ENCODE peak calls at places on chromosomes 4 and X, in seven cellular contexts. One of them, this sample, is unnamed.

GRCh38 chrX:67780694-67781109 is 236.9 kb downstream of the AR start:
- DNase-seq in uterus: peak; percentile 75
- DNase-seq in cardiac muscle cell: peak; percentile 97
- DNase-seq in mammary epithelial cell: peak; percentile 9
- DNase-seq in endothelial cell: no peak
- DNase-seq in tibial nerve: peak; percentile 41
- DNase-seq in glutamatergic neuron: no peak
- DNase-seq in this sample: no peak

GRCh38 chrX:133586443-133586842 is 171.2 kb upstream of the GPC4 start:
- DNase-seq in endothelial cell: no peak
- DNase-seq in glutamatergic neuron: no peak
- DNase-seq in tibial nerve: no peak
- DNase-seq in cardiac muscle cell: no peak
- DNase-seq in uterus: no peak
- DNase-seq in mammary epithelial cell: no peak
- DNase-seq in this sample: no peak

GRCh38 chr4:138898282-138898681 is 117.3 kb upstream of the NOCT start:
- DNase-seq in glutamatergic neuron: no peak
- DNase-seq in endothelial cell: no peak
- DNase-seq in mammary epithelial cell: no peak
- DNase-seq in tibial nerve: no peak
- DNase-seq in cardiac muscle cell: peak; percentile 52
- DNase-seq in uterus: no peak
- DNase-seq in this sample: no peak

GRCh38 chr4:6834867-6835266 is 52.3 kb downstream of the KIAA0232 start:
- DNase-seq in uterus: no peak
- DNase-seq in cardiac muscle cell: no peak
- DNase-seq in glutamatergic neuron: no peak
- DNase-seq in endothelial cell: no peak
- DNase-seq in mammary epithelial cell: peak; percentile 64
- DNase-seq in tibial nerve: no peak
- DNase-seq in this sample: no peak

GRCh38 chr4:145938618-145939177 is at the start of gene ZNF827:
- DNase-seq in uterus: peak; percentile 59
- DNase-seq in endothelial cell: peak; percentile 63
- DNase-seq in mammary epithelial cell: peak; percentile 78
- DNase-seq in cardiac muscle cell: peak; percentile 85
- DNase-seq in tibial nerve: no peak
- DNase-seq in glutamatergic neuron: peak; percentile 74
- DNase-seq in this sample: peak; percentile 41

GRCh38 chr4:180827193-180827592 is 1416.0 kb upstream of the TENM3 start:
- DNase-seq in endothelial cell: no peak
- DNase-seq in mammary epithelial cell: no peak
- DNase-seq in tibial nerve: no peak
- DNase-seq in uterus: no peak
- DNase-seq in glutamatergic neuron: no peak
- DNase-seq in cardiac muscle cell: peak; percentile 28
- DNase-seq in this sample: no peak

GRCh38 chr4:169133932-169134331 is 123.9 kb upstream of the CBR4 start:
- DNase-seq in mammary epithelial cell: no peak
- DNase-seq in glutamatergic neuron: no peak
- DNase-seq in endothelial cell: no peak
- DNase-seq in cardiac muscle cell: no peak
- DNase-seq in uterus: no peak
- DNase-seq in tibial nerve: no peak
- DNase-seq in this sample: no peak

GRCh38 chr4:87005690-87006461 is 71.1 kb downstream of the AFF1 start:
- DNase-seq in uterus: no peak
- DNase-seq in endothelial cell: no peak
- DNase-seq in cardiac muscle cell: no peak
- DNase-seq in mammary epithelial cell: no peak
- DNase-seq in tibial nerve: no peak
- DNase-seq in glutamatergic neuron: no peak
- DNase-seq in this sample: no peak

GRCh38 chr4:122012735-122013134 is 60.9 kb upstream of the TRPC3 start:
- DNase-seq in mammary epithelial cell: no peak
- DNase-seq in endothelial cell: no peak
- DNase-seq in cardiac muscle cell: peak; percentile 58
- DNase-seq in glutamatergic neuron: no peak
- DNase-seq in tibial nerve: no peak
- DNase-seq in uterus: no peak
- DNase-seq in this sample: no peak

GRCh38 chr4:173025131-173025530 is 143.5 kb upstream of the GALNT7 start:
- DNase-seq in cardiac muscle cell: peak; percentile 83
- DNase-seq in uterus: peak; percentile 29
- DNase-seq in tibial nerve: no peak
- DNase-seq in glutamatergic neuron: peak; percentile 22
- DNase-seq in endothelial cell: peak; percentile 31
- DNase-seq in mammary epithelial cell: peak; percentile 58
- DNase-seq in this sample: no peak

GRCh38 chr4:165131247-165131832 is 18.7 kb upstream of the TMEM192 start:
- DNase-seq in mammary epithelial cell: peak; percentile 45
- DNase-seq in cardiac muscle cell: peak; percentile 71
- DNase-seq in endothelial cell: peak; percentile 87
- DNase-seq in tibial nerve: peak; percentile 41
- DNase-seq in glutamatergic neuron: peak; percentile 84
- DNase-seq in uterus: peak; percentile 41
- DNase-seq in this sample: peak; percentile 51

GRCh38 chrX:130878350-130879341 is 24.4 kb downstream of the ENOX2 start:
- DNase-seq in tibial nerve: no peak
- DNase-seq in cardiac muscle cell: peak; percentile 93
- DNase-seq in glutamatergic neuron: no peak
- DNase-seq in endothelial cell: no peak
- DNase-seq in mammary epithelial cell: peak; percentile 85
- DNase-seq in uterus: no peak
- DNase-seq in this sample: no peak

GRCh38 chr4:168830777-168831512 is 179.1 kb downstream of the CBR4 start:
- DNase-seq in glutamatergic neuron: no peak
- DNase-seq in mammary epithelial cell: no peak
- DNase-seq in tibial nerve: no peak
- DNase-seq in endothelial cell: no peak
- DNase-seq in uterus: no peak
- DNase-seq in cardiac muscle cell: no peak
- DNase-seq in this sample: no peak

GRCh38 chr4:48141048-48141447 is 7.0 kb upstream of the TXK start:
- DNase-seq in mammary epithelial cell: peak; percentile 20
- DNase-seq in endothelial cell: no peak
- DNase-seq in uterus: no peak
- DNase-seq in cardiac muscle cell: peak; percentile 63
- DNase-seq in glutamatergic neuron: no peak
- DNase-seq in tibial nerve: no peak
- DNase-seq in this sample: no peak

GRCh38 chr4:15778191-15778741 is at the start of gene CD38:
- DNase-seq in glutamatergic neuron: peak; percentile 38
- DNase-seq in endothelial cell: peak; percentile 24
- DNase-seq in cardiac muscle cell: peak; percentile 20
- DNase-seq in mammary epithelial cell: no peak
- DNase-seq in uterus: no peak
- DNase-seq in tibial nerve: no peak
- DNase-seq in this sample: peak; percentile 42

GRCh38 chrX:150363561-150364346 is 637 bp downstream of the MAMLD1 start:
- DNase-seq in uterus: peak; percentile 27
- DNase-seq in mammary epithelial cell: peak; percentile 45
- DNase-seq in cardiac muscle cell: peak; percentile 45
- DNase-seq in endothelial cell: peak; percentile 36
- DNase-seq in glutamatergic neuron: peak; percentile 31
- DNase-seq in tibial nerve: peak; percentile 13
- DNase-seq in this sample: peak; percentile 26

GRCh38 chr4:65971686-65972085 is 301.4 kb upstream of the EPHA5 start:
- DNase-seq in tibial nerve: no peak
- DNase-seq in cardiac muscle cell: no peak
- DNase-seq in endothelial cell: no peak
- DNase-seq in uterus: no peak
- DNase-seq in mammary epithelial cell: no peak
- DNase-seq in glutamatergic neuron: no peak
- DNase-seq in this sample: no peak

GRCh38 chrX:133749370-133749769 is 236.0 kb downstream of the GPC3 start:
- DNase-seq in mammary epithelial cell: no peak
- DNase-seq in glutamatergic neuron: no peak
- DNase-seq in uterus: no peak
- DNase-seq in endothelial cell: no peak
- DNase-seq in tibial nerve: no peak
- DNase-seq in cardiac muscle cell: no peak
- DNase-seq in this sample: no peak

GRCh38 chr4:173417833-173418232 is 18.9 kb upstream of the SCRG1 start:
- DNase-seq in tibial nerve: no peak
- DNase-seq in uterus: no peak
- DNase-seq in glutamatergic neuron: no peak
- DNase-seq in endothelial cell: no peak
- DNase-seq in cardiac muscle cell: no peak
- DNase-seq in mammary epithelial cell: no peak
- DNase-seq in this sample: no peak

GRCh38 chr4:66906314-66906713 is 639.0 kb downstream of the CENPC start:
- DNase-seq in tibial nerve: no peak
- DNase-seq in endothelial cell: no peak
- DNase-seq in cardiac muscle cell: no peak
- DNase-seq in glutamatergic neuron: no peak
- DNase-seq in uterus: no peak
- DNase-seq in mammary epithelial cell: no peak
- DNase-seq in this sample: no peak

DNA sequence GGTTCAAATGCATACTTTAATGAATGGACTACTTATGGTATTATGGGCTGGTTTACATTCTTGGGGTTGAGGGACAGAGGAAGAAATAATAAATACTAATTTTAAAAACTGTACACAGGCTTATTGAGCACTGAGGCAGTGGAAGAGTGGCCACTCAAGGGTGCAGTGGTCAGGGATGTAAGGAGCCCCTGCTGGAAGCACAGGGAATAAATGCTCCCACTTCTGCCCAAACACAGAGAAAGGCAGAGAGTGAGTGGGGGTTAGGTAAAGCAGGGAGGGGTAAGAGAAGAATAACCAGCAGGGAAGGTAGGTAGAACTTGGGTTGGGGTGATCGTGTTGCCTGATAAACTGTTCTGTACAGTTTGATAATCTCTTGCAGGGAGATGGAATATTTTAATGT is 60.0 kb downstream of the GAB1 start:
- DNase-seq in cardiac muscle cell: no peak
- DNase-seq in mammary epithelial cell: no peak
- DNase-seq in glutamatergic neuron: no peak
- DNase-seq in endothelial cell: no peak
- DNase-seq in uterus: no peak
- DNase-seq in tibial nerve: no peak
- DNase-seq in this sample: no peak
- TF ChIP-seq CTCF in cardiac muscle cell: peak; percentile 12
- TF ChIP-seq CTCF in mammary epithelial cell: peak; percentile 6
- TF ChIP-seq CTCF in glutamatergic neuron: no peak
- TF ChIP-seq CTCF in endothelial cell: no peak
- TF ChIP-seq CTCF in uterus: no peak
- TF ChIP-seq CTCF in tibial nerve: no peak
- TF ChIP-seq CTCF in this sample: no peak

GRCh38 chrX:95071052-95071451 is 1397.0 kb downstream of the FAM133A start:
- DNase-seq in cardiac muscle cell: peak; percentile 2
- DNase-seq in mammary epithelial cell: no peak
- DNase-seq in endothelial cell: no peak
- DNase-seq in uterus: no peak
- DNase-seq in glutamatergic neuron: no peak
- DNase-seq in tibial nerve: no peak
- DNase-seq in this sample: no peak
- TF ChIP-seq CTCF in cardiac muscle cell: peak; percentile 23
- TF ChIP-seq CTCF in mammary epithelial cell: peak; percentile 5
- TF ChIP-seq CTCF in endothelial cell: no peak
- TF ChIP-seq CTCF in uterus: no peak
- TF ChIP-seq CTCF in glutamatergic neuron: no peak
- TF ChIP-seq CTCF in tibial nerve: no peak
- TF ChIP-seq CTCF in this sample: no peak

GRCh38 chrX:23634181-23634580 is 33.1 kb upstream of the PRDX4 start:
- DNase-seq in endothelial cell: no peak
- DNase-seq in tibial nerve: no peak
- DNase-seq in uterus: no peak
- DNase-seq in cardiac muscle cell: no peak
- DNase-seq in glutamatergic neuron: no peak
- DNase-seq in mammary epithelial cell: peak; percentile 5
- DNase-seq in this sample: no peak
- TF ChIP-seq CTCF in endothelial cell: no peak
- TF ChIP-seq CTCF in tibial nerve: no peak
- TF ChIP-seq CTCF in uterus: no peak
- TF ChIP-seq CTCF in cardiac muscle cell: peak; percentile 7
- TF ChIP-seq CTCF in glutamatergic neuron: no peak
- TF ChIP-seq CTCF in mammary epithelial cell: no peak
- TF ChIP-seq CTCF in this sample: no peak

GRCh38 chr4:76982638-76983579 is 33.4 kb downstream of the SEPTIN11 start:
- DNase-seq in mammary epithelial cell: no peak
- DNase-seq in endothelial cell: no peak
- DNase-seq in cardiac muscle cell: peak; percentile 60
- DNase-seq in tibial nerve: no peak
- DNase-seq in glutamatergic neuron: no peak
- DNase-seq in uterus: no peak
- DNase-seq in this sample: no peak
- TF ChIP-seq CTCF in mammary epithelial cell: no peak
- TF ChIP-seq CTCF in endothelial cell: peak; percentile 42
- TF ChIP-seq CTCF in cardiac muscle cell: peak; percentile 24
- TF ChIP-seq CTCF in tibial nerve: no peak
- TF ChIP-seq CTCF in glutamatergic neuron: peak; percentile 19
- TF ChIP-seq CTCF in uterus: no peak
- TF ChIP-seq CTCF in this sample: no peak

GRCh38 chr4:111631157-111631999 is 513.9 kb upstream of the FAM241A start:
- DNase-seq in mammary epithelial cell: no peak
- DNase-seq in uterus: no peak
- DNase-seq in tibial nerve: no peak
- DNase-seq in glutamatergic neuron: no peak
- DNase-seq in cardiac muscle cell: peak; percentile 35
- DNase-seq in endothelial cell: no peak
- DNase-seq in this sample: no peak
- TF ChIP-seq CTCF in mammary epithelial cell: peak; percentile 62
- TF ChIP-seq CTCF in uterus: no peak
- TF ChIP-seq CTCF in tibial nerve: no peak
- TF ChIP-seq CTCF in glutamatergic neuron: peak; percentile 78
- TF ChIP-seq CTCF in cardiac muscle cell: peak; percentile 53
- TF ChIP-seq CTCF in endothelial cell: peak; percentile 74
- TF ChIP-seq CTCF in this sample: no peak

DNA sequence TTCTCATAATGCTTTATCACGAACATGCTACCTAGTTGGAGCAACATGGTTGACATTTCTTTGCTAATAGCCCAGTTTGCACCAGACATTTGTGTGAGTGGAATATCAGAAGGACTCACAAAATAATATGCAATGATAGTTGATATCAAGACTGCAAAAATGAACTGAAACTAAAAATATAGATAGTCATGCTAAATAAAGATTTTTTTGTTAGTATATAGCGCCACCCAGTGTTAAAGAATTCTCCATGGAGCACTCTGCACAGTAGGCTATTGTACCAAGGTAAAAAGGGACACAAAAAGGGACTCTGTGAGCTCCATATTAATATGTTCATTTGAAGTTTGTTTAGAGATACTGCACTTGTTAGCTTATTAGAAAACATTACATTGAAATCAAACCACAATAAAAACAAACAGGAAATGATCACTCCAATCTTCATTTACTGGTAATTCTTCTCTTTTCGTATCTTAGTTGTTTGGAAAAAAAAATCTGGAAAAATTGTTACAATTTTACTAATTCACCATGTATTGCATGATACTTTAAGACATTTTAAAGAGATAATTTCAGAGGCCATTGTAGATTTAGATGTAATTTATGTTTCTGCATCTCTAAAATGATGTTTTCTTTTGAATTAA is 1509.6 kb downstream of the ADGRL3 start:
- DNase-seq in glutamatergic neuron: no peak
- DNase-seq in endothelial cell: peak; percentile 12
- DNase-seq in mammary epithelial cell: peak; percentile 3
- DNase-seq in cardiac muscle cell: peak; percentile 35
- DNase-seq in uterus: no peak
- DNase-seq in tibial nerve: no peak
- DNase-seq in this sample: no peak
- TF ChIP-seq CTCF in glutamatergic neuron: peak; percentile 86
- TF ChIP-seq CTCF in endothelial cell: peak; percentile 77
- TF ChIP-seq CTCF in mammary epithelial cell: peak; percentile 56
- TF ChIP-seq CTCF in cardiac muscle cell: peak; percentile 47
- TF ChIP-seq CTCF in uterus: peak; percentile 13
- TF ChIP-seq CTCF in tibial nerve: peak; percentile 42
- TF ChIP-seq CTCF in this sample: no peak

GRCh38 chrX:9465380-9466114 is 689 bp downstream of the TBL1X start:
- DNase-seq in glutamatergic neuron: peak; percentile 13
- DNase-seq in cardiac muscle cell: no peak
- DNase-seq in mammary epithelial cell: peak; percentile 7
- DNase-seq in endothelial cell: peak; percentile 24
- DNase-seq in tibial nerve: no peak
- DNase-seq in uterus: peak; percentile 17
- DNase-seq in this sample: peak; percentile 40
- TF ChIP-seq CTCF in glutamatergic neuron: no peak
- TF ChIP-seq CTCF in cardiac muscle cell: no peak
- TF ChIP-seq CTCF in mammary epithelial cell: no peak
- TF ChIP-seq CTCF in endothelial cell: no peak
- TF ChIP-seq CTCF in tibial nerve: no peak
- TF ChIP-seq CTCF in uterus: no peak
- TF ChIP-seq CTCF in this sample: no peak

This sample was measured in activated B cell treated with CpG ODN at 0.5 μM for 24 hours.